ENCODE peak calls at places on chromosomes 6 and 20, in five cellular contexts. D is left ventricle myocardium inferior, W is adipocyte, Q is pons, T is HFF-Myc. M is an unnamed sample.
A peak's percentile ranks its signal among the peaks of the same experiment; 100 is the strongest.

GRCh38 chr20:63014287-63014686 is 7.5 kb upstream of the BHLHE23 start:
- DNase-seq in D (no peak), W (no peak), Q (no peak), T (no peak), M (no peak)

GRCh38 chr20:58458342-58459057 is 56.7 kb downstream of the APCDD1L start:
- DNase-seq in D (no peak), W (no peak), Q (no peak), T (no peak), M (no peak)

GRCh38 chr20:22775256-22775655 is 190.9 kb upstream of the FOXA2 start:
- DNase-seq in D (no peak), W (no peak), Q (no peak), T (no peak), M (no peak)

GRCh38 chr6:125310994-125311649 is 9.4 kb upstream of the HDDC2 start:
- DNase-seq in D (no peak), W (peak; percentile 88), Q (peak; percentile 88), T (peak; percentile 41), M (no peak)

GRCh38 chr6:169908403-169908933 is 157.0 kb downstream of the ERMARD start:
- DNase-seq in D (no peak), W (no peak), Q (no peak), T (no peak), M (no peak)

GRCh38 chr6:3355358-3356055 is 96.8 kb downstream of the PSMG4 start:
- DNase-seq in D (no peak), W (no peak), Q (peak; percentile 80), T (no peak), M (no peak)

GRCh38 chr6:42043787-42044475 is 6.4 kb upstream of the TAF8 start:
- DNase-seq in D (peak; percentile 86), W (peak; percentile 95), Q (peak; percentile 93), T (peak; percentile 60), M (no peak)

GRCh38 chr6:105746130-105746505 is 340.0 kb upstream of the PRDM1 start:
- DNase-seq in D (no peak), W (no peak), Q (no peak), T (no peak), M (no peak)

GRCh38 chr20:43015566-43015965 is 174.1 kb downstream of the PTPRT start:
- DNase-seq in D (no peak), W (no peak), Q (no peak), T (no peak), M (no peak)

GRCh38 chr6:89146748-89147715 is 1.2 kb downstream of the PM20D2 start:
- DNase-seq in D (no peak), W (peak; percentile 59), Q (peak; percentile 30), T (peak; percentile 12), M (no peak)

GRCh38 chr6:38974389-38975133 is 74.0 kb upstream of the GLP1R start:
- DNase-seq in D (no peak), W (no peak), Q (no peak), T (no peak), M (peak; percentile 22)

M was measured in BJ.